ENCODE peak calls at places on chromosomes 5 and 9, in nine cellular contexts. O is IMR-90; L is HCT116; I is colonic mucosa; N is heart right ventricle; W is CD4-positive, CD25-positive, alpha-beta regulatory T cell; B is BE2C; T is uterus; Y is small intestine. U is an unnamed sample.

GRCh38 chr5:120405291-120405864 is 58.7 kb upstream of the PRR16 start:
- DNase-seq in T (no peak), B (no peak), O (peak; percentile 86), W (no peak), L (no peak), N (no peak), Y (no peak), I (no peak), U (no peak)

GRCh38 chr5:103110403-103110802 is 9.5 kb downstream of the GIN1 start:
- DNase-seq in T (no peak), Y (no peak), O (no peak), N (no peak), I (no peak), W (no peak), L (no peak), B (no peak), U (no peak)

GRCh38 chr9:16405421-16405820 is 465.0 kb downstream of the BNC2 start:
- DNase-seq in T (no peak), W (no peak), L (no peak), I (no peak), N (no peak), B (no peak), Y (no peak), O (no peak), U (no peak)

GRCh38 chr5:131986161-131986912 is 25.1 kb downstream of the ACSL6 start:
- DNase-seq in N (no peak), B (no peak), W (no peak), T (no peak), Y (no peak), I (no peak), L (no peak), O (peak; percentile 4), U (no peak)

GRCh38 chr5:53607896-53608295 is 47.5 kb downstream of the NDUFS4 start:
- DNase-seq in L (no peak), B (no peak), W (no peak), Y (no peak), O (peak; percentile 40), N (no peak), I (no peak), T (no peak), U (no peak)

GRCh38 chr9:96219615-96220257 is 82.2 kb downstream of the HSD17B3 start:
- DNase-seq in W (peak; percentile 19), T (peak; percentile 64), N (peak; percentile 31), I (peak; percentile 39), L (no peak), O (no peak), Y (no peak), B (no peak), U (peak; percentile 16)

GRCh38 chr5:159515909-159516415 is 185.7 kb upstream of the IL12B start:
- DNase-seq in N (peak; percentile 17), L (peak; percentile 44), Y (peak; percentile 34), W (peak; percentile 74), O (peak; percentile 42), I (peak; percentile 57), T (peak; percentile 65), B (peak; percentile 40), U (no peak)

GRCh38 chr9:27765266-27765665 is 192.0 kb upstream of the C9orf72 start:
- DNase-seq in O (no peak), B (no peak), W (no peak), Y (no peak), L (no peak), T (no peak), N (no peak), I (no peak), U (no peak)

GRCh38 chr5:153756540-153756939 is 266.1 kb downstream of the GRIA1 start:
- DNase-seq in W (no peak), N (no peak), I (no peak), Y (no peak), T (no peak), O (peak; percentile 6), L (no peak), B (no peak), U (no peak)

GRCh38 chr5:133124891-133125290 is 73.1 kb downstream of the HSPA4 start:
- DNase-seq in W (no peak), N (no peak), L (no peak), O (no peak), Y (no peak), T (no peak), B (no peak), I (no peak), U (no peak)

GRCh38 chr9:37151802-37152201 is 31.4 kb downstream of the ZCCHC7 start:
- DNase-seq in L (no peak), T (no peak), O (no peak), I (no peak), W (no peak), N (no peak), B (no peak), Y (no peak), U (no peak)

GRCh38 chr9:37152365-37152764 is 32.0 kb downstream of the ZCCHC7 start:
- DNase-seq in T (no peak), N (no peak), L (no peak), Y (no peak), I (no peak), O (no peak), W (no peak), B (no peak), U (no peak)

GRCh38 chr9:37148181-37148580 is 27.8 kb downstream of the ZCCHC7 start:
- DNase-seq in Y (no peak), L (no peak), B (no peak), I (no peak), O (no peak), T (no peak), W (no peak), N (no peak), U (no peak)

GRCh38 chr9:37146372-37146771 is 26.0 kb downstream of the ZCCHC7 start:
- DNase-seq in I (no peak), N (no peak), T (no peak), L (no peak), Y (peak; percentile 38), B (no peak), O (no peak), W (peak; percentile 67), U (no peak)

DNA sequence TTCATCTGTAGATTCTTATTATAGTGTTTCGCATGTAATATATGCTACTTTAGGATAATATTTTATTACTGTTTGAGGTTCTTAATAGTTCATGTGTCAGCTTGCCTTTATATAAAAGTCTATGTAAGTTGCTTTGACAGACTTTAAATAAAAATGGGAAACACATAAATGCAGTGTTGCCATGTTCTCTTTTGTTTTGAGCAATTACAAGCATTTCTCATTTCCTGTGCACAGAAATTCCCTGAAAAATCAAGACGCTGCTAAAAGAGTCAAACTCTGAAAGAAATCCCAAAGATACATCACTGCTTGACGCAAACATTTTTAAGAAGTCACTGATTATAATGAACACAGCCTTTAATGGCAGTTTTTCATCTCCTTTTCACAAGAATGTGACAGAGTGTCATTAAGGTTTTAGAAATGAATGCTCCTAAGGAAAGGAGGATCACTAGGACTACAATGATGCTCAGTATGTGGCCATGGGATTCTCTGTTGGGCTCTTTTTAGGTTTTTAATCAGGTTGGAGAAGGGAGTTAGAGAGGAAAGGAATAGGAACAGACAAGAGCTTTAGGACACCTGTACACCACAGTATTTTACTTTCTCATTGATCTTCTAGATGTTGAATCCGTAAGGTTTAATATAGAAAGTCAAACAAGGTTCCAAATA is 29.4 kb downstream of the ZCCHC7 start:
- DNase-seq in I (no peak), W (no peak), O (no peak), T (no peak), N (no peak), Y (no peak), L (no peak), B (no peak), U (no peak)
- H3K4me1 ChIP-seq in I (no peaks in the 10 kb centered on the region), W (peaks cover 40% of the 10 kb centered on the region), O (no peaks in the 10 kb centered on the region), T (no peaks in the 10 kb centered on the region), N (no peaks in the 10 kb centered on the region), Y (no peaks in the 10 kb centered on the region), L (no peaks in the 10 kb centered on the region), B (no peaks in the 10 kb centered on the region), U (no peaks in the 10 kb centered on the region)

DNA sequence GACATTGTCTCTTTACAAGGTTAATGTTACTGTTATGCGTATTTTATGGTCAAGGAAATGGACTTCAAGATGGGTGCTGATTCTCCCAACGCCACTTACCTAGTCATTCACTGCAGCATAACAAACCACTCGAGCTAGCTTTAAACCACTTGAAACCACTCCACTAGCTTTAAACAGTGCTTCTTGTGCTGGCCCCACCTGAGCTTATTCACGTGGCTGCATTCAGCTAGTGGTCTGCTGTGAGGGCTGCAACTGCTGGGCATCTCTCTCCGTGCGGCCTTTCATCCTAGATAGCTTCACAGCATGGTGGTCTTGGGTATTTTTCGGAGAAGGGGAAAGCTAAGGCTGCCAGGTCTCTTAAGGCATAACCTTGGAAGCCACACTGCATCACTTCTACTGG is 3.5 kb upstream of the HRH2 start:
- DNase-seq in T (no peak), B (no peak), I (no peak), W (no peak), L (no peak), O (no peak), Y (no peak), N (no peak), U (no peak)
- H3K27me3 ChIP-seq in T (no peaks in the 10 kb centered on the region), B (peaks cover 58% of the 10 kb centered on the region), I (peaks cover 14% of the 10 kb centered on the region), W (no peaks in the 10 kb centered on the region), L (no peaks in the 10 kb centered on the region), O (peaks cover 7% of the 10 kb centered on the region), Y (peaks cover 3% of the 10 kb centered on the region), N (peaks cover 10% of the 10 kb centered on the region), U (no peaks in the 10 kb centered on the region)

DNA sequence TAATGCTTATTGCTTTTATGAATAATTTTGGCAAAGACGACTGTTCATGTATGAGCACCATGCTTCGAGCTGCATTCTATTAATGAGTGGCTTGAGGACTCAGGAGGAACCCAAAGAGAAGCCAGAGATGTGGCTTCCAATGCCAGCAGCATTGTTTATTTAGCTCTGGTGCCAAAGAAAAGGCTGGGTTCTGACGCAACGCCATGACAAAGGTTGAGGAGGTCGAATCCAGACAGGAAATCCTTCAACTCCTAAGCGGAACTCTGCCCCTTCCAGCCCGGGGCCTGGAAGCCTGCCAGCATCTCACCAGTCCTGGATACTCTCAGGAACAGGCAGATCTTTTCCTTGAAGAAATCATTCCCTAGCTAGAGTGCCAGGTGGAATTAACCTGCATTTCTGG is 104.4 kb downstream of the ARHGAP26 start:
- DNase-seq in I (peak; percentile 96), N (peak; percentile 88), L (no peak), W (no peak), T (peak; percentile 57), B (peak; percentile 46), Y (peak; percentile 99), O (no peak), U (peak; percentile 76)
- H3K4me3 ChIP-seq in I (no peak overlapping the region), N (no peak overlapping the region), L (no peak overlapping the region), W (no peak overlapping the region), T (no peak overlapping the region), B (no peak overlapping the region), Y (no peak overlapping the region), O (no peak overlapping the region), U (no peak overlapping the region)

GRCh38 chr5:77709340-77709739 is 66.8 kb downstream of the TBCA start:
- DNase-seq in N (no peak), L (no peak), I (no peak), Y (no peak), T (no peak), O (no peak), W (no peak), B (no peak), U (no peak)
- H3K4me1 ChIP-seq in N (no peaks in the 10 kb centered on the region), L (no peaks in the 10 kb centered on the region), I (no peaks in the 10 kb centered on the region), Y (no peaks in the 10 kb centered on the region), T (no peaks in the 10 kb centered on the region), O (no peaks in the 10 kb centered on the region), W (no peaks in the 10 kb centered on the region), B (no peaks in the 10 kb centered on the region), U (peaks cover 4% of the 10 kb centered on the region)

U was measured in thoracic aorta.